ENCODE peak calls at places on chromosomes 12 and 14, in six cellular contexts. Y, I, D, L, M and F are unnamed samples.

GRCh38 chr12:12016284-12017100 is 54.2 kb upstream of the BCL2L14 start:
- DNase-seq in Y (no peak), I (no peak), D (no peak), L (no peak), M (no peak), F (no peak)

GRCh38 chr12:83796527-83796926 is 1109.8 kb downstream of the TMTC2 start:
- DNase-seq in Y (no peak), I (no peak), D (no peak), L (no peak), M (no peak), F (no peak)

GRCh38 chr12:32896438-32897275 is at the start of gene PKP2:
- DNase-seq in Y (no peak), I (peak; percentile 92), D (peak; percentile 18), L (peak; percentile 89), M (peak; percentile 79), F (no peak)

GRCh38 chr14:57533214-57533613 is 39.6 kb upstream of the CCDC198 start:
- DNase-seq in Y (peak; percentile 8), I (peak; percentile 27), D (no peak), L (no peak), M (no peak), F (peak; percentile 14)

GRCh38 chr12:125983094-125983783 is 918.0 kb downstream of the AACS start:
- DNase-seq in Y (no peak), I (peak; percentile 94), D (peak; percentile 16), L (peak; percentile 74), M (peak; percentile 69), F (peak; percentile 24)

GRCh38 chr12:26786491-26787124 is 46.4 kb downstream of the ITPR2 start:
- DNase-seq in Y (no peak), I (no peak), D (no peak), L (no peak), M (no peak), F (peak; percentile 55)

GRCh38 chr12:4763549-4763948 is 43.3 kb downstream of the GALNT8 start:
- DNase-seq in Y (no peak), I (peak; percentile 40), D (peak; percentile 36), L (no peak), M (no peak), F (no peak)

GRCh38 chr12:74906224-74906623 is 303.4 kb downstream of the KCNC2 start:
- DNase-seq in Y (no peak), I (no peak), D (no peak), L (no peak), M (no peak), F (no peak)

GRCh38 chr14:83071888-83072501 is 1538.3 kb upstream of the SEL1L start:
- DNase-seq in Y (no peak), I (peak; percentile 23), D (no peak), L (no peak), M (no peak), F (peak; percentile 17)

GRCh38 chr12:43143278-43143677 is 408.7 kb downstream of the ADAMTS20 start:
- DNase-seq in Y (no peak), I (no peak), D (no peak), L (no peak), M (no peak), F (no peak)

GRCh38 chr12:122423258-122424165 is 1.0 kb upstream of the CLIP1 start:
- DNase-seq in Y (no peak), I (peak; percentile 50), D (no peak), L (no peak), M (no peak), F (peak; percentile 45)

GRCh38 chr14:64649383-64649998 is 54.7 kb upstream of the PLEKHG3 start:
- DNase-seq in Y (no peak), I (no peak), D (peak; percentile 81), L (no peak), M (no peak), F (peak; percentile 86)

GRCh38 chr14:54784657-54785056 is 118.0 kb downstream of the GCH1 start:
- DNase-seq in Y (no peak), I (no peak), D (no peak), L (no peak), M (peak; percentile 79), F (no peak)

GRCh38 chr14:25381498-25381897 is 331.6 kb upstream of the STXBP6 start:
- DNase-seq in Y (no peak), I (peak; percentile 8), D (no peak), L (no peak), M (no peak), F (no peak)

GRCh38 chr14:101250336-101250947 is 310.9 kb upstream of the DIO3 start:
- DNase-seq in Y (no peak), I (no peak), D (no peak), L (peak; percentile 38), M (peak; percentile 42), F (no peak)

GRCh38 chr12:56220611-56221232 is 1.0 kb downstream of the RNF41 start:
- DNase-seq in Y (no peak), I (no peak), D (no peak), L (no peak), M (peak; percentile 55), F (peak; percentile 73)

GRCh38 chr12:26572131-26572530 is 260.9 kb downstream of the ITPR2 start:
- DNase-seq in Y (no peak), I (no peak), D (no peak), L (no peak), M (no peak), F (no peak)

GRCh38 chr14:22598896-22599244 is 770 bp downstream of the ABHD4 start:
- DNase-seq in Y (peak; percentile 53), I (peak; percentile 83), D (peak; percentile 72), L (no peak), M (no peak), F (peak; percentile 60)

GRCh38 chr14:93984987-93985410 is 8.6 kb upstream of the ASB2 start:
- DNase-seq in Y (peak; percentile 89), I (peak; percentile 74), D (peak; percentile 59), L (no peak), M (no peak), F (peak; percentile 66)

GRCh38 chr14:31387091-31387490 is 33.3 kb downstream of the HEATR5A start:
- DNase-seq in Y (no peak), I (no peak), D (no peak), L (no peak), M (no peak), F (no peak)

GRCh38 chr12:32893008-32893407 is 3.6 kb downstream of the PKP2 start:
- DNase-seq in Y (no peak), I (no peak), D (no peak), L (no peak), M (no peak), F (no peak)

GRCh38 chr14:32561520-32561919 is 232.4 kb downstream of the AKAP6 start:
- DNase-seq in Y (peak; percentile 66), I (peak; percentile 35), D (no peak), L (no peak), M (no peak), F (peak; percentile 77)

GRCh38 chr14:73744874-73745529 is 30.8 kb upstream of the PNMA1 start:
- DNase-seq in Y (no peak), I (peak; percentile 48), D (no peak), L (peak; percentile 59), M (no peak), F (no peak)

GRCh38 chr14:104878582-104878981 is 13.5 kb downstream of the CEP170B start:
- DNase-seq in Y (no peak), I (no peak), D (no peak), L (peak; percentile 46), M (peak; percentile 36), F (no peak)

GRCh38 chr14:101019541-101019940 is 116.0 kb upstream of the RTL1 start:
- DNase-seq in Y (no peak), I (no peak), D (peak; percentile 3), L (peak; percentile 28), M (no peak), F (no peak)

DNA sequence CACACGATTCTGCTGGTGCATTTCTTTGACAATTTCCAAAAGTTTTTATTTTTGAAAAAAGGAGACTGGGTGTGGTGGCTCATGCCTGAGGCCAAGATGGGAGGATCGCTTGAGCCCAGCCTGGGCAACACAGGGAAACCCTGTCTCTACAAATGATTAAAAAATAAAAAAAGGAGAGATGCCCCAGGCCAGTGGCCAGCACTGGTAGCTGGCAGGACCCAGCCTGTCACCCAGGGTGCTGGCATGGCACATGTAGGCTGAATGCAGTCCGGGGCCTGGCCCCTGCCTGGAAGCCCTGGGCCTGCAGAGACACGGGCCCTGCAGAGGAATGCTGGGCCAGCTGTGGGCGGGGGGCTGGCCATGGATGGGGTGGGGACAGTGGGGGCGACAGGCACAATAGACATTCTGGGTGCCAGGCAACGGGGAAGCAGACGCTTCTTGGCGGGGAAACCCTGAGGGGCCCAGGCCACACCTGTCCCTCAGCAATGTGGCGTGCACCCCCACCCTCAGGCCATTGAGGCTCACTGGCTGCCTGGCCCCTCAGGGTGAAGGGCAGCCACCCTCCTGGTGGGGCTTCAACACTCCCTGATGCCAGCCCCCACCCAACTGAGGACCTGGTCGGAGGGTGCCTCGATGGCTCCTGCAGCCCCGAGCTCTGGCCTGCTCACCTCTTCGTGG is 12.0 kb downstream of the TRMT61A start:
- DNase-seq in Y (no peak), I (no peak), D (no peak), L (no peak), M (peak; percentile 55), F (no peak)
- H3K4me3 ChIP-seq in Y (no peak overlapping the region), I (no peak overlapping the region), D (no peak overlapping the region), L (no peak overlapping the region), M (no peak overlapping the region), F (no peak overlapping the region)

GRCh38 chr12:124563809-124564208 is 3.6 kb downstream of the NCOR2 start:
- DNase-seq in Y (no peak), I (no peak), D (no peak), L (no peak), M (no peak), F (no peak)
- H3K4me3 ChIP-seq in Y (no peak overlapping the region), I (no peak overlapping the region), D (no peak overlapping the region), L (no peak overlapping the region), M (no peak overlapping the region), F (no peak overlapping the region)

DNA sequence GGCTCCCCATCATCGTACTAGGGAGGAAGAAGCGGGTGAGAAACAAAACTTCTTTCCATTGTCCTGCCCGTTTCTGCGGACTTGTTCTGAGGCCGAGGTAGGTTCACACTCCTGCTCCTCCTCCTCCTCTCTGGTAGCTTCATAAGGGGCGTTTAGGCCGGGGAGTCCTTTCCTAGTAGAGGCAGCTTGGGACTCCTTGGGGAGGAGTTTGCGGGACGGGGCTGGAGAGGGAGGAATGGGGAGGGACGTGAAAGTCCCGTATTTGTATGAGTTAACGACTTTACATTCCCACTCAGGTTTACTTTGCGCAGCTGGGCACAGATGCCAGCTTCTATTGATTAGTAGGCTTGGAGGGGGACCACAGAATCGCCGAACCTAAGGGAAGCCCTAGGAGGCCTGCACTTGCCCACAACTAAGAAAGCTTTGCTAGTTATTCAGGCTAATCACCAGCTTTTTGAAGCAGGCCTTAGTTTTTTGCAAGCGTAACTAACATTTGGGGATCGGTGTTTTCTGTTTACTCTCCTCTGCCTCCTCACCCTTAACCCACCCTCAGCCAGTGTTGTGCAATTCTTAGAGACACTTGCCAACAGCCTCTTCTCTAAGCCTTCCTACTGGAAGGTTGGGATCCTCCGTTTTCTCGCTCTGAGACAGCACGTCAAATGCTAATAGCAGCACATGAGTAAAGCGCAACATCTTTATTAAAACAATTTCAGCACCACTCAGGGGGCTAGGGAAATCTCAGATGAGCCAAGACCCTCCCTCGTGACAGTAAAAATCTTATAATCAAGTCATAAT is 499 bp downstream of the RNASE4 start:
- DNase-seq in Y (peak; percentile 38), I (peak; percentile 43), D (peak; percentile 80), L (peak; percentile 62), M (no peak), F (peak; percentile 64)
- H3K4me3 ChIP-seq in Y (peak overlapping the region; percentile 88), I (peak overlapping the region; percentile 71), D (peak overlapping the region; percentile 79), L (peak overlapping the region; percentile 65), M (peak overlapping the region; percentile 94), F (peak overlapping the region; percentile 82)

DNA sequence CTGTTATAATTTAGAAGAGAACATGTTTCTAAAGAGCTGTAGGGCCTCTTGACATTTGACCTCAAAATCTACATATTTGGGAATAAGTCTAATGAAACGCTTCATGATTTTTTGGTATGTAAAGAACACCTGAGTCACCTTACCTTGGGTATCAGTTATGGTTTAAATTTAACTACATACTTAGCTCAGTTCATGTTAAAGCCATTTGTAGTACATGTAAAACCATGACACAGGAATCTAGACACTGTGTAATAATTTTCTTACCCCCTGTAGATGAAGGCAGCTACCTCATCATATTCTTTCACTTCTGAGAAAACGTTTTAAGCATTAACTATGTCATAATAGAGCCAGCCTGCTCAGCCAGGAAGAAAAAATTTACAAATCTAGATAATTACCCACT is 105.8 kb upstream of the CPNE8 start:
- DNase-seq in Y (no peak), I (no peak), D (no peak), L (no peak), M (no peak), F (no peak)
- H3K4me3 ChIP-seq in Y (no peak overlapping the region), I (no peak overlapping the region), D (no peak overlapping the region), L (no peak overlapping the region), M (no peak overlapping the region), F (no peak overlapping the region)